ENCODE peak calls at places on chromosomes 11 and 22, in six cellular contexts. P, Q, D, X, W and R are unnamed samples.

GRCh38 chr11:69510471-69511357 is 29.3 kb downstream of the LINC01488 start:
- DNase-seq in P (no peak), W (peak; percentile 31), Q (no peak), D (no peak), X (no peak), R (no peak)

GRCh38 chr22:50169774-50170341 is 673 bp upstream of the PANX2 start:
- DNase-seq in Q (peak; percentile 51), W (no peak), X (peak; percentile 62), P (no peak), D (no peak), R (no peak)

GRCh38 chr22:23501244-23501643 is 78.8 kb downstream of the IGLL1 start:
- DNase-seq in Q (no peak), W (no peak), P (peak; percentile 19), D (no peak), X (no peak), R (no peak)

GRCh38 chr11:117663389-117663788 is 133.6 kb downstream of the DSCAML1 start:
- DNase-seq in W (no peak), Q (no peak), X (no peak), D (no peak), P (no peak), R (no peak)

GRCh38 chr11:44157019-44157418 is 61.5 kb downstream of the EXT2 start:
- DNase-seq in Q (no peak), D (no peak), P (no peak), W (no peak), X (no peak), R (no peak)

GRCh38 chr22:46378499-46379300 is 43.2 kb downstream of the TRMU start:
- DNase-seq in X (peak; percentile 39), Q (no peak), P (no peak), W (no peak), D (no peak), R (no peak)

GRCh38 chr11:19079643-19080440 is 19.3 kb upstream of the MRGPRX2 start:
- DNase-seq in D (no peak), P (no peak), X (no peak), W (peak; percentile 31), Q (no peak), R (no peak)

GRCh38 chr11:85762226-85762625 is 48.7 kb downstream of the SYTL2 start:
- DNase-seq in P (no peak), Q (no peak), D (no peak), W (no peak), X (no peak), R (no peak)

GRCh38 chr11:17579451-17579850 is 32.4 kb downstream of the OTOG start:
- DNase-seq in X (no peak), D (no peak), Q (no peak), W (no peak), P (no peak), R (no peak)

GRCh38 chr22:37498289-37498909 is 12.2 kb upstream of the MFNG start:
- DNase-seq in X (peak; percentile 87), Q (peak; percentile 78), D (peak; percentile 94), W (no peak), P (peak; percentile 87), R (peak; percentile 77)